ENCODE peak calls at places on chromosomes 6 and 20, in ten cellular contexts. M, D, R, E, H, W, J, L, C and P are unnamed samples.

GRCh38 chr20:21613512-21613911 is 92.0 kb upstream of the PAX1 start:
- DNase-seq in C (no peak), L (no peak), J (no peak), E (no peak), R (no peak), D (no peak), W (no peak), M (no peak), H (no peak), P (no peak)

GRCh38 chr20:32960849-32961731 is 43.1 kb downstream of the SUN5 start:
- DNase-seq in J (no peak), R (no peak), C (no peak), M (no peak), D (no peak), W (no peak), H (no peak), E (peak; percentile 3), L (no peak), P (no peak)

GRCh38 chr20:33415948-33416347 is 14.6 kb upstream of the CDK5RAP1 start:
- DNase-seq in H (peak; percentile 62), M (no peak), W (peak; percentile 8), E (peak; percentile 66), L (no peak), J (no peak), D (peak; percentile 47), C (peak; percentile 8), R (no peak), P (no peak)

GRCh38 chr20:23143098-23143497 is 57.0 kb upstream of the CD93 start:
- DNase-seq in J (no peak), M (no peak), W (peak; percentile 28), E (peak; percentile 87), R (no peak), H (no peak), L (peak; percentile 47), C (no peak), D (peak; percentile 82), P (peak; percentile 59)

GRCh38 chr6:41705996-41706835 is 29.2 kb downstream of the TFEB start:
- DNase-seq in E (peak; percentile 91), R (peak; percentile 82), L (no peak), W (peak; percentile 84), M (peak; percentile 70), D (peak; percentile 79), H (peak; percentile 94), J (peak; percentile 36), C (peak; percentile 69), P (peak; percentile 71)

GRCh38 chr6:41464481-41464880 is 81.7 kb upstream of the FOXP4 start:
- DNase-seq in L (no peak), E (peak; percentile 49), M (no peak), J (no peak), D (peak; percentile 30), R (no peak), C (no peak), W (no peak), H (no peak), P (no peak)

GRCh38 chr20:1383621-1384404 is 9.0 kb downstream of the FKBP1A start:
- DNase-seq in R (no peak), J (no peak), E (no peak), H (no peak), W (no peak), L (no peak), M (no peak), C (no peak), D (no peak), P (no peak)

GRCh38 chr6:28922004-28922840 is 1.6 kb downstream of the TRIM27 start:
- DNase-seq in D (peak; percentile 27), R (no peak), W (peak; percentile 23), C (no peak), L (no peak), E (peak; percentile 27), M (no peak), H (no peak), J (peak; percentile 14), P (no peak)